ENCODE peak calls at places on chromosomes 13 and 19, in six cellular contexts. O is H9; F is PC-3; X is cardiac muscle cell; J is testis; D is CD8-positive, alpha-beta T cell. R is an unnamed sample.

GRCh38 chr13:33992891-33993336 is 175.0 kb downstream of the RFC3 start:
- DNase-seq in J (no peak), F (no peak), D (no peak), X (no peak), O (no peak), R (no peak)

GRCh38 chr13:21812192-21812626 is 141.3 kb downstream of the FGF9 start:
- DNase-seq in J (no peak), X (peak), F (no peak), D (no peak), O (no peak), R (no peak)

GRCh38 chr19:1027953-1028902 is 1.8 kb downstream of the CNN2 start:
- DNase-seq in J (peak), D (peak), X (peak), O (peak), F (peak), R (no peak)

GRCh38 chr19:40605201-40605971 is 4.2 kb downstream of the LTBP4 start:
- DNase-seq in J (peak), D (peak), F (peak), O (peak), X (peak), R (peak)

GRCh38 chr13:40980466-40980865 is 38.6 kb downstream of the ELF1 start:
- DNase-seq in J (no peak), O (no peak), X (no peak), F (no peak), D (no peak), R (no peak)

GRCh38 chr13:106384516-106384915 is 150.9 kb downstream of the EFNB2 start:
- DNase-seq in O (no peak), J (no peak), D (no peak), F (no peak), X (no peak), R (no peak)

GRCh38 chr13:97266734-97267417 is 44.7 kb downstream of the MBNL2 start:
- DNase-seq in J (no peak), X (no peak), F (no peak), D (no peak), O (no peak), R (no peak)

GRCh38 chr13:58056411-58056810 is 424.9 kb downstream of the PCDH17 start:
- DNase-seq in J (no peak), D (no peak), X (no peak), O (no peak), F (no peak), R (no peak)

GRCh38 chr19:52603558-52604207 is 33.6 kb downstream of the ZNF701 start:
- DNase-seq in X (no peak), F (no peak), O (no peak), D (no peak), J (no peak), R (no peak)

GRCh38 chr19:49895566-49896297 is 955 bp downstream of the IL4I1 start:
- DNase-seq in X (no peak), D (no peak), J (no peak), O (no peak), F (no peak), R (no peak)

GRCh38 chr13:43196750-43197149 is 173.4 kb downstream of the DNAJC15 start:
- DNase-seq in F (no peak), J (no peak), O (no peak), X (no peak), D (no peak), R (no peak)

GRCh38 chr19:41997121-41997850 is 3.3 kb upstream of the ATP1A3 start:
- DNase-seq in J (peak), D (peak), X (peak), O (peak), F (peak), R (peak)

GRCh38 chr13:66635526-66635925 is 594.6 kb downstream of the PCDH9 start:
- DNase-seq in O (no peak), J (no peak), X (no peak), F (peak), D (no peak), R (no peak)

GRCh38 chr13:25679154-25679553 is 307.4 kb downstream of the ATP8A2 start:
- DNase-seq in O (no peak), D (no peak), J (peak), F (no peak), X (no peak), R (no peak)

GRCh38 chr13:71866173-71867091 is 572 bp downstream of the DACH1 start:
- DNase-seq in D (no peak), O (peak), X (peak), J (no peak), F (no peak), R (no peak)

GRCh38 chr19:35708391-35708790 is 4.0 kb downstream of the ZBTB32 start:
- DNase-seq in D (no peak), F (peak), J (no peak), O (no peak), X (no peak), R (no peak)

GRCh38 chr13:106390360-106390759 is 145.1 kb downstream of the EFNB2 start:
- DNase-seq in J (no peak), X (no peak), O (no peak), F (no peak), D (no peak), R (no peak)

GRCh38 chr19:46404884-46405658 is 8.3 kb downstream of the CCDC8 start:
- DNase-seq in O (peak), J (peak), X (peak), D (no peak), F (peak), R (no peak)

GRCh38 chr13:106078191-106078590 is 457.3 kb downstream of the EFNB2 start:
- DNase-seq in F (no peak), D (no peak), O (no peak), X (peak), J (no peak), R (no peak)

GRCh38 chr13:91845612-91846011 is 447.2 kb downstream of the GPC5 start:
- DNase-seq in J (no peak), X (no peak), O (no peak), D (no peak), F (no peak), R (no peak)

GRCh38 chr19:22545751-22546150 is 88.4 kb upstream of the ZNF492 start:
- DNase-seq in J (peak), X (no peak), F (peak), D (no peak), O (no peak), R (peak)

GRCh38 chr13:42405665-42406390 is 133.9 kb downstream of the AKAP11 start:
- DNase-seq in J (no peak), D (no peak), O (no peak), F (peak), X (no peak), R (no peak)

GRCh38 chr13:60229708-60230272 is 66.1 kb upstream of the DIAPH3 start:
- DNase-seq in F (no peak), D (no peak), O (no peak), X (no peak), J (no peak), R (no peak)

DNA sequence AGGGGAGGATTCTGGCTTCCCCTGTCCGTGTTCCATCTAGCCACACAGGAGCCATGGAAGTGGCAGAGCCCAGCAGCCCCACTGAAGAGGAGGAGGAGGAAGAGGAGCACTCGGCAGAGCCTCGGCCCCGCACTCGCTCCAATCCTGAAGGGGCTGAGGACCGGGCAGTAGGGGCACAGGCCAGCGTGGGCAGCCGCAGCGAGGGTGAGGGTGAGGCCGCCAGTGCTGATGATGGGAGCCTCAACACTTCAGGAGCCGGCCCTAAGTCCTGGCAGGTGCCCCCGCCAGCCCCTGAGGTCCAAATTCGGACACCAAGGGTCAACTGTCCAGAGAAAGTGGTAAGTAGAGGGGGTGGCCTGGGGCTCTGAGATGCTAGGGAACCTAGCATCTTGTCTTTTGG is 1.5 kb downstream of the BABAM1 start:
- DNase-seq in O (no peak), X (no peak), F (no peak), J (no peak), D (no peak), R (no peak)
- H3K27ac ChIP-seq in O (no peak), X (no peak), F (no peak), J (no peak), D (no peak), R (no peak)

GRCh38 chr13:112469071-112469745 is 93.1 kb downstream of the SPACA7 start:
- DNase-seq in O (no peak), J (no peak), X (no peak), F (no peak), D (no peak), R (no peak)
- H3K27ac ChIP-seq in O (no peak), J (no peak), X (no peak), F (no peak), D (no peak), R (no peak)

DNA sequence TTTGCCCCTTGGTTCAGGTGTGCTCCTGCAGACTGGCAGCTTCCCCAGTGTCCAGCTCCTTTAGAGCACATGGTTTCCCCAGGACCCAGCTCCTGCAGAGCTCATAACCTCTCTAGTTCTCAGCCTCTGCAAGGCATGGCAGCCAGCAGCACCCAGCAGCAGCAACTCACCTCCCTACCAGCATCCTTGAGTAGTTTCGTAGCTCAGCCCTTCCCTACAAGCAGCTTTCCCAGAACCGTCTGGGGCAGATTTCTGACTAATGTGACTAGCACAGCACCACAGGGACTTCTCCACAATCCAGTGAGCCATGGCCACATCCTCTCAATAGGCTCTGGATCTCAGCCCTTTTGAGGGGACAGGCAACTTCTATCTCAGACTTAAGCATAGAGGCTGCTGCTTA is 14.1 kb upstream of the METTL21C start:
- DNase-seq in J (no peak), X (no peak), F (no peak), O (no peak), D (no peak), R (no peak)
- H3K27ac ChIP-seq in J (no peak), X (no peak), F (no peak), O (no peak), D (no peak), R (no peak)

GRCh38 chr19:11345122-11345752 is 831 bp downstream of the TMEM205 start:
- DNase-seq in D (no peak), F (peak), X (no peak), O (no peak), J (no peak), R (no peak)

GRCh38 chr19:11347546-11347945 is 1.2 kb downstream of the CCDC159 start:
- DNase-seq in O (no peak), X (no peak), D (no peak), J (no peak), F (peak), R (no peak)

GRCh38 chr19:11349171-11349570 is 2.9 kb downstream of the CCDC159 start:
- DNase-seq in F (no peak), D (no peak), X (no peak), O (no peak), J (no peak), R (no peak)

GRCh38 chr19:11342429-11342828 is 3.0 kb upstream of the RAB3D start:
- DNase-seq in X (no peak), D (no peak), O (no peak), F (no peak), J (no peak), R (no peak)

DNA sequence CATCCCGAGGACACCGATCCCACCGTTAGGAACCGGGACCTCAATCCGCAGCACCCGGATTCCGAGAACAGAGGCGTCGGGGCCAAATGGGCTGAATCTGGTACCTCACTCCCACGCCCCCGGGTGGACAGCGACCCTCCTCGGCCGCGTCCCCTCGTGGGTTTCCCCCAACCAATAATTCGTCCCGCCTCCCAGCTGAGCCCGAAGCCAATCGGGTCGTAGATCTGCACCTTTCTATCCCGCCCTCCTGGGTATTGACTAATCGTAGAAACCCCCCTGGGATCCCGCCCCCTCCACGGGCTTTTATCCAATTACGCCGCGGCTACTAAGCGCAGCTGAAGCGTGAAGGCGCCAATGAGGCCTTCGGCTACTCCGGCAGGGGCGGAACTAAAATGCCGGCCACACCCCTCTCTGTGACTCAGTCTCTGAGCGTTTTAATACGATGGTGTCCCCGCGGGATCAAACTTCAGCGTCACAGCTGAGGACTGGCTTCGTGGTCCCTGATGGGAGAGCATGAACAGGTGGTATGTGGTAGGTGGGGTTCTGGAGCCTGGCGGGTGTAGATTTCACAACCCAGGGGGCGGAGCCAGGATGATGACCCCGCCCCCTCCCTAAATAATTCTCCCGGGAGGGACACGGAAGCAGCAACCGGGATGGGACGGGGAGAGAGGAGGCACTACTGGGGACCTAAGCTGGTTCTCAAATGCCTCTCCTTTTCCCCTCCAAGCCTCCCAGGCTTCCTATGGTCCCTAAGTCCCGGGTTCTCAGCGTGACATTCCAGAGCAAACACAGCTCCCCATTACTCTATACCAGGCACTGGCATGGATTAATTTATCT is at the start of the genes CCDC159 and TMEM205:
- DNase-seq in F (peak), J (peak), D (peak), X (peak), O (peak), R (peak)
- H3K27ac ChIP-seq in F (peak), J (peak), D (peak), X (peak), O (no peak), R (peak)

DNA sequence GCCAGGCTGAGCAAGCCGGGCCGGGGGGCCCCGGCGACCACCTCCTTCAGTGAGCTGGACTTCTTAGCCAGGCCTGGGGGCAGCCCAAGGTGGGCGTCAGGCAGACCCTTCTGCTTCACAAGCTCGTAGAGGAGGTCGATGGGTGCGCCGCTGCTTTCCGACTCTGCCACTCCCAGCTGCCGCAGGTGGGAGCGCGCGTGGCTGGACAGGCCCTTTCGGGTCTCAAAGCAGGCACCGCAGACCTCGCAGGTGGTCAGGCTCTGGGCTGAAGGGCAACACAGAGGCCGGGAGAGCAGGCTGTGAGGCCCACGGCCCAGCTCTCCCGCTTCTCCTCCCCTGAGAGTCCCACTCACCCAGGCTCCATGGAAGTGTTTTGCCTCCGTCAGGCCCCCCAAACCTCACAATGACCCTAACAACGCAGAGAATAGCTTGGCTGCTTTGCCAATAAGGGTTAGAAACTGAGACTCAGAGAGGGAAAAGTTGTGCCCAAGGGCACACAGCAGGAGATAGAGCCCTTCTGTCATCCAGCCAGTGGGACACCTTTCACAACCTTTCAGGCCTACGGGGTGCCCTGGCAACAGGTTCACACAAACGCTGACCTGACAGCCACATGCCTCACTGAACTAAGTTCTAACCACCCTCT is 11.2 kb upstream of the AKAP8L start:
- DNase-seq in F (no peak), D (no peak), J (no peak), O (no peak), X (no peak), R (no peak)
- H3K27ac ChIP-seq in F (no peak), D (no peak), J (no peak), O (no peak), X (no peak), R (no peak)

GRCh38 chr13:79684426-79684825 is 203.5 kb downstream of the NDFIP2 start:
- DNase-seq in D (no peak), J (no peak), X (no peak), O (no peak), F (no peak), R (no peak)
- H3K27ac ChIP-seq in D (no peak), J (no peak), X (no peak), O (no peak), F (no peak), R (no peak)

DNA sequence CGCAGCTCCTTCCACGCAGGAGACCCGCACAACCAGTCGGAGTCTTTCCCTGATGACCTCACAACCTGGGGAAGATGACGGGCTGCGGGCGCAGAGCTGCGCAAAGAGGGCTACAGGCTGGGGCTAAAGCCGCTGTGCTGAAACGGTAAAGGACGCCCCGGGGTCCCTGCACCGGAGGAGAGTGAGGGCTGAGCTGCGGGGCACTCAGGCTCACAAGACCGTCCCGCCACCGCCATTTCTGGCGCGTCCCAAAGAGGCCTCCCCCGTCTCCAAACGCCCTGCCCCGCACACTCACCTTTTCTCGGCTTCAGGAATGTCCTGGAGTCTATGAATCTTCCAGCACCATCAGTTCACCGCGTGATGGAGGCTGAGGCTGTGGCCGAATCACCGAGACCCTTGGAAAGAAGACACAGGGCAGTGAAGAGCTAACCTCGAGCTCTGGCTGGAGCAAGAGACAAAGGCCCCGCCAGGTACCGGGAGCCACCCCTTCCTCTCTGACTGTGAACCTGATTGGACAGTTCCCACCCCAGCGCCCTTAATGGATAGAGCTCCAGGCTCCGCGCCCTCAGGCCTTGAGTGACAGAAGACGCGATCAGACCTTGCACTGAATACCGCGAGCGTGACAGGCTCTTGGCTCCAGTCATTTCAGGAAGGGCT is 41.8 kb upstream of the ZNF429 start:
- DNase-seq in X (peak), J (peak), O (peak), D (peak), F (peak), R (peak)
- H3K27ac ChIP-seq in X (peak), J (peak), O (no peak), D (no peak), F (no peak), R (no peak)

DNA sequence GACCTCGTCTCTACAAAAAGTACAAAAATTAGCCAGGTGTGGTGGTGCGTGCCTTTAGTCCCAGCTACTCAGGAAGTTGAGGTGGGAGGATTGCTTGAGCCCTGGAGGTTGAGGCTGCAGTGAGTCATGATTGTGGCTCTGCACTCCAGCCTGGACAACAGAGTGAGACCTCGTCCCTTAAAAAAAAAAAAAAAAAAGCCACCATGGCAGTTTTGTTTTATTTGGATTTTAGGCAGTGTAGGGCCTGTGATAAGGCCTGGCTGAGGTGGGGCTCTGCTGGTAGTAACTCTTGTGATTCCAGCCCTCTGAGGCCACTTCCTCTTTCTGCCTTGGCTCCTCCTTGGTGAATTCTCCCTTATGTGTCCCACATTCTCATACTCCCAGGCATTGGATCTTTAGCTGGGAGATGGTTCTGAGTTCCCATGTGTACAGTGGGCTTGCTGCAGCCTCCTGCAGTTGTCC is 39.2 kb downstream of the GATAD2A start:
- DNase-seq in D (no peak), J (no peak), F (peak), X (no peak), O (no peak), R (no peak)
- H3K27ac ChIP-seq in D (no peak), J (no peak), F (no peak), X (peak), O (no peak), R (no peak)

GRCh38 chr13:110187501-110188161 is 119.3 kb downstream of the COL4A1 start:
- DNase-seq in O (no peak), F (peak), X (peak), J (peak), D (no peak), R (no peak)
- H3K27ac ChIP-seq in O (no peak), F (peak), X (peak), J (no peak), D (no peak), R (no peak)

R was measured in caudate nucleus.